ENCODE peak calls at places on chromosomes 3 and 15, in seven cellular contexts. W is right atrium auricular region, N is AG09309, Q is colonic mucosa, R is fibroblast of the aortic adventitia, B is GM20000, F is MM.1S. S is an unnamed sample.

GRCh38 chr3:120143676-120144075 is 49.4 kb upstream of the GSK3B start:
- DNase-seq in N (no peak), W (no peak), F (no peak), B (no peak), Q (no peak), R (no peak), S (no peak)

GRCh38 chr3:140974900-140975299 is 33.3 kb downstream of the SLC25A36 start:
- DNase-seq in W (no peak), R (no peak), Q (no peak), N (no peak), F (no peak), B (no peak), S (no peak)

GRCh38 chr15:94792166-94792565 is 560.8 kb downstream of the MCTP2 start:
- DNase-seq in F (no peak), Q (no peak), N (no peak), B (no peak), W (no peak), R (no peak), S (no peak)

GRCh38 chr3:71784914-71785593 is at the start of gene PROK2:
- DNase-seq in R (no peak), F (no peak), N (no peak), B (peak), Q (no peak), W (no peak), S (peak)

GRCh38 chr3:182342252-182342651 is 451.1 kb upstream of the ATP11B start:
- DNase-seq in Q (no peak), N (no peak), R (no peak), B (no peak), W (no peak), F (no peak), S (no peak)

GRCh38 chr3:136883967-136884720 is 22.1 kb downstream of the NCK1 start:
- DNase-seq in B (peak), Q (no peak), F (peak), W (no peak), N (no peak), R (no peak), S (no peak)

GRCh38 chr3:120678984-120679383 is 3.1 kb downstream of the HGD start:
- DNase-seq in R (no peak), F (peak), W (no peak), Q (peak), B (peak), N (no peak), S (no peak)

GRCh38 chr3:193822492-193823220 is 229.6 kb downstream of the OPA1 start:
- DNase-seq in B (no peak), R (no peak), Q (peak), N (no peak), F (no peak), W (no peak), S (no peak)

GRCh38 chr15:50426428-50426827 is 2.2 kb downstream of the USP8 start:
- DNase-seq in Q (no peak), W (no peak), B (no peak), R (no peak), F (no peak), N (no peak), S (no peak)

GRCh38 chr3:58868101-58868779 is 181.6 kb downstream of the CFAP20DC start:
- DNase-seq in F (no peak), N (no peak), W (no peak), R (no peak), Q (no peak), B (peak), S (no peak)

GRCh38 chr15:87764461-87765236 is 491.9 kb downstream of the NTRK3 start:
- DNase-seq in N (peak), W (no peak), B (no peak), F (no peak), Q (no peak), R (peak), S (no peak)

GRCh38 chr15:55916666-55917409 is 76.6 kb downstream of the NEDD4 start:
- DNase-seq in W (no peak), N (peak), Q (no peak), R (peak), F (no peak), B (no peak), S (no peak)

GRCh38 chr3:140715035-140715434 is 37.2 kb downstream of the TRIM42 start:
- DNase-seq in Q (peak), W (no peak), F (no peak), B (no peak), R (no peak), N (no peak), S (no peak)

GRCh38 chr15:29045717-29046116 is 159.9 kb downstream of the APBA2 start:
- DNase-seq in N (no peak), F (no peak), Q (no peak), W (no peak), R (no peak), B (no peak), S (no peak)

GRCh38 chr15:70142322-70143191 is 44.8 kb upstream of the TLE3 start:
- DNase-seq in B (no peak), F (no peak), Q (no peak), N (no peak), W (peak), R (no peak), S (no peak)

GRCh38 chr3:120348065-120348980 is 831 bp downstream of the LRRC58 start:
- DNase-seq in B (peak), R (peak), Q (peak), N (no peak), F (peak), W (no peak), S (no peak)

GRCh38 chr15:40307421-40308165 is at the start of gene PLCB2:
- DNase-seq in F (no peak), N (no peak), R (no peak), Q (peak), B (peak), W (no peak), S (peak)

GRCh38 chr3:23702198-23702597 is 103.6 kb upstream of the UBE2E1 start:
- DNase-seq in B (no peak), R (no peak), Q (no peak), N (no peak), W (no peak), F (no peak), S (no peak)

GRCh38 chr15:70494861-70495571 is 268.3 kb downstream of the UACA start:
- DNase-seq in Q (no peak), R (peak), N (peak), W (no peak), B (peak), F (no peak), S (no peak)

GRCh38 chr3:125349556-125350165 is 25.5 kb downstream of the ZNF148 start:
- DNase-seq in Q (no peak), F (no peak), N (no peak), W (no peak), R (no peak), B (no peak), S (no peak)

GRCh38 chr3:126934149-126934548 is 48.8 kb upstream of the PLXNA1 start:
- DNase-seq in F (no peak), R (peak), W (no peak), B (no peak), Q (no peak), N (no peak), S (no peak)

GRCh38 chr3:53842436-53843194 is 3.6 kb downstream of the CHDH start:
- DNase-seq in R (no peak), W (no peak), B (no peak), Q (peak), N (no peak), F (no peak), S (no peak)

GRCh38 chr3:66598168-66598567 is 97.3 kb upstream of the LRIG1 start:
- DNase-seq in B (no peak), N (peak), Q (no peak), W (no peak), R (peak), F (no peak), S (no peak)

GRCh38 chr15:95324596-95325135 is 1005.8 kb upstream of the NR2F2 start:
- DNase-seq in F (no peak), R (no peak), Q (no peak), W (no peak), B (no peak), N (no peak), S (no peak)

GRCh38 chr3:112888388-112889085 is 41.9 kb upstream of the CD200R1L start:
- DNase-seq in Q (no peak), B (no peak), R (peak), N (no peak), F (no peak), W (no peak), S (no peak)

GRCh38 chr3:10263549-10264363 is 15.5 kb downstream of the TATDN2 start:
- DNase-seq in F (no peak), B (no peak), R (peak), Q (no peak), W (peak), N (no peak), S (peak)

GRCh38 chr3:48407542-48408099 is 22.3 kb downstream of the PLXNB1 start:
- DNase-seq in B (peak), F (no peak), R (no peak), Q (no peak), W (peak), N (no peak), S (peak)

GRCh38 chr3:48406443-48407431 is 23.1 kb downstream of the PLXNB1 start:
- DNase-seq in B (peak), W (no peak), Q (peak), N (no peak), R (no peak), F (no peak), S (peak)

GRCh38 chr3:48409291-48410201 is 20.3 kb downstream of the PLXNB1 start:
- DNase-seq in B (peak), Q (peak), F (no peak), W (peak), R (no peak), N (no peak), S (no peak)

GRCh38 chr3:48410205-48411040 is 19.5 kb downstream of the PLXNB1 start:
- DNase-seq in W (no peak), Q (peak), B (peak), R (no peak), F (no peak), N (no peak), S (no peak)

DNA sequence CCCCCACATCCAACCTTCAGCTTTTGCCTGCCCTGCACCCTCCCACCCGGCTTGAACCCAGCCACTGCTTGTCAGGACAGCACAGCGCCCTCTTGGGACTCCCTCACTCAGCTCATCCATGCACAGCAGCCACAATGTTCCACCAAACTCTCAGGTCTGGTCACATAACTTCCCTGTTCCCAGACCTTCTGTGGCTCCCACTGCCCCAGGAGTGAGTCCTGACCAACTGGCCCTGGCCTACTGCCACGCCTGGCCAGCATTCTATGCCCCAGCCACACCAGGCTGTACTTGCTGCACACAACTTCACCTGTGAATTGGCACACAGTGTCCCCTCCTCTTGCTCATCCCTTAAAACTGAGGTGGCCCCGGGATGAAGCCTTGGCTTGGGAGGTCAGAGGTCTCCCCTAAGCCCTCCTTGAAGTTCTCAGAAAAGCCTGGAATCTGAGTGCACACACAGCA is 21.0 kb downstream of the PLXNB1 start:
- DNase-seq in N (no peak), Q (peak), R (no peak), F (no peak), B (peak), W (peak), S (no peak)
- TF ChIP-seq CTCF in N (peak), Q (no peak), R (no peak), F (peak), B (no peak), W (no peak), S (no peak)

GRCh38 chr15:67063689-67064606 is 1.5 kb upstream of the SMAD3 start:
- DNase-seq in N (no peak), Q (peak), F (no peak), R (no peak), B (no peak), W (no peak), S (peak)
- TF ChIP-seq CTCF in N (no peak), Q (no peak), F (no peak), R (no peak), B (no peak), W (no peak), S (no peak)

GRCh38 chr3:62332771-62333381 is 40.5 kb downstream of the FEZF2 start:
- DNase-seq in B (peak), R (peak), F (peak), W (no peak), Q (no peak), N (no peak), S (peak)
- TF ChIP-seq CTCF in B (peak), R (peak), F (peak), W (peak), Q (no peak), N (peak), S (peak)

GRCh38 chr3:73624363-73625123 is at the start of gene PDZRN3:
- DNase-seq in N (no peak), F (no peak), W (no peak), Q (peak), R (peak), B (no peak), S (peak)

GRCh38 chr3:73623316-73623715 is 1.4 kb downstream of the PDZRN3 start:
- DNase-seq in N (no peak), W (no peak), R (peak), Q (no peak), B (no peak), F (no peak), S (no peak)

GRCh38 chr3:73622135-73622534 is 2.6 kb downstream of the PDZRN3 start:
- DNase-seq in B (no peak), N (no peak), R (peak), Q (peak), F (no peak), W (no peak), S (no peak)

GRCh38 chr3:73625124-73625665 is 454 bp upstream of the PDZRN3 start:
- DNase-seq in Q (peak), F (no peak), W (no peak), B (no peak), N (no peak), R (peak), S (peak)

DNA sequence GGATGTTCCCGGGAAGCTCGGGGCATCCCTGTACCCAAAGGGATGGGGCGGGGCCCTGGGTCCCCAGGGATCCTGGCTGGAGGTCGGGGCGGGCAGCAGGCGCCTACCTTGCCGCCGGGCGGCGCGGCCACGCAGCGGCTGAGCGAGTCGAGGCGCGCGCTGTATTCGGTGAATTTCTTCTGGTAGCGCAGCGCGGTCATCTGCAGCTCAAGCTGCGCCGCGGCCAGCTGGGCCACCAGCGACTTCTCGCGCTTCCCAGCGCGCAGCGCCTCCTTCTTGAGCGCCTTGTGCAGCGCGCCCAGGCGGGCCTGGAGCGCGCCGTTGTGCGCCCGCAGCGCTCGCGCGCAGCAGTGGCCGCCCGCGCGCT is 762 bp downstream of the PDZRN3 start:
- DNase-seq in N (no peak), R (peak), Q (peak), F (no peak), B (no peak), W (no peak), S (peak)
- TF ChIP-seq CTCF in N (no peak), R (no peak), Q (no peak), F (no peak), B (no peak), W (peak), S (no peak)

DNA sequence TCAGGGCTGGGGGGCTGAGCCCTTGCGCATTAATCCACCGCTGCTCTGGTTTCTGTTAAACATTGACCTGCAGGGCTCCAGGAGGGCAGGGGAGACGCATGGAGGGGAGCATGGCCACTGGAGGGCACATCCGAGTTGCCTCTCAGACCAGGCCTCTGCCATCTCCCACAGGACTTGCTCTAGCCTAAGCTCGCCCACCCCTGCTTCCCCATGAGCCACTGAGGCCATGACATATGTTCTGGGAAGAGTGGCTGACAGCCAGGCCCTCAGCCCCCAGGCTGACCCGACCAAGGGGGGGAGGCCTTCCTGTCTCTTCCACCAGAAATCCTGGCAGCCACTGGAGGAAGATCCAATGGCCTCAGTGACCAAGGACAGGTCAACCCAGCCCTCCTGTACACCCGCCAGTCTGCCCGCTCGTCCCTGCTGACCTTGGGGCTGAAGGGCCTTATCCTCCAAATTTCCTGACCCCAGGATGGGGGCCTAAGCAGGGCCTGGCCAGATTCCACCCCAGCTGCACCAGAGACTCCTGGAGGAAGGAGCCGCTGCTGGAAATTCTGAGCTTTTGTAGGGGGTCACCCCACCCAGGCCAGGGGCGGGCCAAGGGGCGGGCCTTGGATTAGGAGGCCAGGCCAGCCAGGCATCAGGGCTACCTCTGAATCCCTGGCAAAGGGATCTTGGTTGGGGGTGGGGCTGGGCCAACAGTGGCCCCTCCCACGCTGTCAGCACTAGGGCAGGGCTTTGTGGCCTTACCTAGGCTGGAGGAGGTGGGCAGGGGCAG is at the start of gene HYAL1:
- DNase-seq in W (peak), N (no peak), B (no peak), F (no peak), Q (peak), R (peak), S (no peak)
- TF ChIP-seq CTCF in W (peak), N (no peak), B (no peak), F (no peak), Q (no peak), R (no peak), S (no peak)

DNA sequence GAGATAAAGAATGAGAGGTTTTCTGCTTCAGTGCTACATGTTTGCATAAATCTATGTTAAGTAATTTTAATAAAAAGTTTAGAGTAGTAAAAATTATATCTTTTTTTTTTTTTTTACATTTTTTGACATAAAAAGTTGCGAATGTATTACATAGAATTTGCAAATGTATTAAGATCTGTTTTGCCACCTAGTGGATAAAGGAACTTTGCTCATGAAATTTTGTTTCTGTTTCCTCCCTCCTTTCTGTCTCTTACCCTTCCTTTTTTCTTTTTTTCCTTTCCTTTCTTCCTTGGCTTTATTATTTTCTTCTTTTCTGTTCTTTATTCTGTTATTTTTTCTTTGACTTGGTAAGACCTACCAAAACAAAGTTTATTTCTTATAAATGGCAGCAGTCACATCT is 58.5 kb upstream of the UTS2B start:
- DNase-seq in B (no peak), R (peak), W (no peak), F (no peak), Q (no peak), N (no peak), S (no peak)
- TF ChIP-seq CTCF in B (no peak), R (peak), W (peak), F (peak), Q (no peak), N (peak), S (peak)

DNA sequence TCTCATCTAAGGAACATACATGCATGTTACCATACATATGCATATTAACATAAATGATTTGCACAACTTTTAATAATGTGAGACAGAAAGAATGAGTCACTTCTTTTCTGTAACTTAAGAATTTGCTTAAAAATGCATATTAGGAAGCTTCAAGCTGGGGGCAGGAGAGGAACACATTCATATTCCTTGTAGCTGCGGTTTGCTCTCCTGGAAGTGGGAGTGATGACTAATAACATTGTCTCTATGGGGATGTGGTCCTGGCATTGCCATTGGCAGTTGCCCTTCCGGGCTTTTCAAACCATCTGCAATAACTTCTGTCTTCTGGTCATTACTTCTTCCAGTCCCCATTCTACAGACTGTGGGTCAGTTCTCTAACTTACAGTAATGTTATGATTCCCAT is 15.6 kb downstream of the CHST2 start:
- DNase-seq in Q (no peak), N (peak), R (peak), W (no peak), F (no peak), B (no peak), S (no peak)
- TF ChIP-seq CTCF in Q (no peak), N (peak), R (peak), W (no peak), F (no peak), B (no peak), S (no peak)